ENCODE peak calls at places on chromosomes 6 and 20, in nine cellular contexts. E is iris pigment epithelial cell; V is neural crest cell; H is activated CD8-positive, alpha-beta memory T cell treated with anti-CD3 and anti-CD28 coated beads for 1 hour; U is ovary; D is WERI-Rb-1; I is D721Med; G is lower lobe of right lung; K is GM04503. P is an unnamed sample.

GRCh38 chr6:52016918-52017748 is 70.3 kb downstream of the PKHD1 start:
- DNase-seq in G (no peak), I (no peak), E (no peak), K (no peak), V (no peak), D (no peak), H (no peak), U (no peak), P (no peak)

GRCh38 chr6:146913842-146914562 is 290.2 kb upstream of the STXBP5 start:
- DNase-seq in U (peak; percentile 71), I (no peak), K (peak; percentile 96), G (peak; percentile 75), E (peak; percentile 99), D (no peak), H (no peak), V (peak; percentile 31), P (peak; percentile 36)

GRCh38 chr6:163249651-163250101 is 164.8 kb upstream of the QKI start:
- DNase-seq in U (no peak), V (no peak), K (no peak), G (peak; percentile 55), I (no peak), D (no peak), H (no peak), E (no peak), P (no peak)

GRCh38 chr6:43926644-43927524 is 156.9 kb downstream of the VEGFA start:
- DNase-seq in H (no peak), E (peak; percentile 67), I (no peak), V (peak; percentile 14), K (peak; percentile 85), U (no peak), G (peak; percentile 57), D (peak; percentile 87), P (no peak)

GRCh38 chr6:15114061-15114460 is 131.8 kb upstream of the JARID2 start:
- DNase-seq in D (no peak), E (no peak), K (no peak), G (no peak), I (no peak), U (no peak), H (no peak), V (no peak), P (no peak)

GRCh38 chr20:10982692-10983091 is 308.9 kb upstream of the JAG1 start:
- DNase-seq in V (no peak), D (no peak), E (peak; percentile 96), G (no peak), I (no peak), H (no peak), K (peak; percentile 85), U (peak; percentile 30), P (peak; percentile 38)

GRCh38 chr6:56022678-56023077 is 147.3 kb upstream of the BMP5 start:
- DNase-seq in U (no peak), V (no peak), I (no peak), E (no peak), H (no peak), D (no peak), K (no peak), G (no peak), P (no peak)

GRCh38 chr6:15336905-15337583 is 91.2 kb downstream of the JARID2 start:
- DNase-seq in H (no peak), V (no peak), D (no peak), I (no peak), K (no peak), G (no peak), E (no peak), U (no peak), P (no peak)

GRCh38 chr6:98416027-98416426 is 418.3 kb upstream of the POU3F2 start:
- DNase-seq in D (no peak), H (no peak), K (no peak), I (no peak), G (no peak), V (no peak), U (no peak), E (no peak), P (no peak)

GRCh38 chr6:118917550-118918321 is 17.2 kb downstream of the MCM9 start:
- DNase-seq in H (no peak), G (no peak), U (no peak), I (no peak), K (no peak), E (peak; percentile 16), V (no peak), D (no peak), P (no peak)

GRCh38 chr6:134379086-134379485 is 61.2 kb upstream of the SGK1 start:
- DNase-seq in H (no peak), K (no peak), D (no peak), V (no peak), U (no peak), G (peak; percentile 60), I (no peak), E (no peak), P (no peak)

GRCh38 chr20:53216856-53217576 is 244.9 kb downstream of the TSHZ2 start:
- DNase-seq in I (peak; percentile 31), V (peak; percentile 68), K (no peak), G (peak; percentile 80), D (peak; percentile 66), H (peak; percentile 60), E (peak; percentile 10), U (peak; percentile 82), P (peak; percentile 63)

GRCh38 chr6:22848121-22848520 is 278.8 kb downstream of the HDGFL1 start:
- DNase-seq in I (no peak), U (no peak), D (no peak), G (no peak), K (no peak), V (no peak), H (no peak), E (no peak), P (no peak)

GRCh38 chr20:44019638-44020335 is 105.1 kb downstream of the TOX2 start:
- DNase-seq in D (no peak), U (no peak), K (no peak), V (no peak), I (no peak), H (no peak), G (no peak), E (peak; percentile 57), P (no peak)

GRCh38 chr20:54076259-54076658 is 5.9 kb upstream of the BCAS1 start:
- DNase-seq in V (no peak), G (no peak), I (no peak), H (no peak), U (no peak), E (no peak), K (no peak), D (no peak), P (no peak)

GRCh38 chr20:6646237-6646636 is 121.2 kb upstream of the BMP2 start:
- DNase-seq in D (no peak), H (no peak), U (no peak), V (no peak), I (no peak), K (no peak), E (no peak), G (no peak), P (no peak)

GRCh38 chr6:158290659-158291058 is 21.6 kb upstream of the TULP4 start:
- DNase-seq in G (no peak), U (no peak), D (no peak), I (no peak), K (no peak), E (no peak), H (no peak), V (no peak), P (no peak)

P was measured in tibial nerve.